ENCODE peak calls at places on chromosome 15, in four cellular contexts. B, P, E and K are unnamed samples.

GRCh38 chr15:77535845-77536244 is 96.9 kb downstream of the LINGO1 start:
- DNase-seq in P (no peak), B (no peak), E (peak), K (no peak)

GRCh38 chr15:80587816-80588456 is 107.2 kb upstream of the ABHD17C start:
- DNase-seq in B (no peak), P (no peak), E (no peak), K (no peak)

GRCh38 chr15:40054056-40054745 is 15.2 kb upstream of the SRP14 start:
- DNase-seq in B (no peak), E (no peak), P (no peak), K (no peak)

GRCh38 chr15:70259640-70260066 is 161.9 kb upstream of the TLE3 start:
- DNase-seq in E (peak), P (no peak), B (no peak), K (no peak)

GRCh38 chr15:68281008-68281407 is 3.5 kb downstream of the FEM1B start:
- DNase-seq in B (no peak), E (no peak), P (no peak), K (no peak)

GRCh38 chr15:80068578-80068977 is 9.1 kb downstream of the ZFAND6 start:
- DNase-seq in B (no peak), E (no peak), P (no peak), K (no peak)

GRCh38 chr15:62742409-62743171 is 300.0 kb upstream of the TPM1 start:
- DNase-seq in E (peak), P (no peak), B (no peak), K (peak)

GRCh38 chr15:53193149-53193548 is 403.0 kb upstream of the ONECUT1 start:
- DNase-seq in B (no peak), P (no peak), E (peak), K (no peak)

GRCh38 chr15:41620536-41621199 is 39.5 kb upstream of the MGA start:
- DNase-seq in B (no peak), P (no peak), E (no peak), K (no peak)

GRCh38 chr15:43776101-43776717 is 557 bp downstream of the ELL3 start:
- DNase-seq in P (no peak), E (peak), B (no peak), K (peak)

GRCh38 chr15:95826831-95827230 is 503.7 kb upstream of the NR2F2 start:
- DNase-seq in P (no peak), B (no peak), E (no peak), K (no peak)

GRCh38 chr15:63860161-63860954 is 26.6 kb upstream of the HERC1 start:
- DNase-seq in P (no peak), B (peak), E (peak), K (no peak)

GRCh38 chr15:40931300-40932142 is 2.4 kb downstream of the DLL4 start:
- DNase-seq in B (no peak), E (no peak), P (no peak), K (no peak)

GRCh38 chr15:84911879-84912660 is 27.6 kb downstream of the SLC28A1 start:
- DNase-seq in B (no peak), E (no peak), P (peak), K (no peak)

GRCh38 chr15:60758961-60759729 is 280.2 kb upstream of the ICE2 start:
- DNase-seq in E (no peak), B (no peak), P (no peak), K (no peak)

GRCh38 chr15:31365655-31366127 is 39.1 kb downstream of the KLF13 start:
- DNase-seq in B (peak), E (peak), P (peak), K (peak)

GRCh38 chr15:89783111-89783860 is 7.2 kb downstream of the MESP2 start:
- DNase-seq in P (no peak), E (no peak), B (no peak), K (no peak)

GRCh38 chr15:70602834-70603560 is 160.4 kb downstream of the UACA start:
- DNase-seq in E (no peak), B (no peak), P (no peak), K (no peak)

GRCh38 chr15:101187820-101188516 is 63.9 kb downstream of the CHSY1 start:
- DNase-seq in B (no peak), P (no peak), E (no peak), K (no peak)

GRCh38 chr15:29451201-29451781 is 181.7 kb upstream of the NSMCE3 start:
- DNase-seq in B (no peak), E (no peak), P (no peak), K (no peak)

GRCh38 chr15:51497806-51498205 is 124.8 kb downstream of the DMXL2 start:
- DNase-seq in B (no peak), E (no peak), P (no peak), K (no peak)